ENCODE peak calls at places on chromosomes 2 and 18, in eight cellular contexts. Z is stomach, T is SK-N-SH, B is GM12891, M is GM12892, R is HCT116, J is breast epithelium, H is vagina. W is an unnamed sample.

GRCh38 chr2:168293766-168294165 is 46.4 kb upstream of the STK39 start:
- DNase-seq in Z (no peak), T (no peak), B (no peak), M (no peak), R (no peak), J (no peak), H (no peak), W (no peak)

GRCh38 chr2:19048593-19049264 is 309.7 kb downstream of the OSR1 start:
- DNase-seq in Z (peak; percentile 89), T (no peak), B (no peak), M (no peak), R (no peak), J (peak; percentile 55), H (no peak), W (no peak)

GRCh38 chr18:50507120-50507590 is 52.7 kb upstream of the MAPK4 start:
- DNase-seq in Z (peak; percentile 48), T (peak; percentile 61), B (no peak), M (no peak), R (no peak), J (no peak), H (no peak), W (no peak)

GRCh38 chr18:34838669-34839068 is 128.6 kb downstream of the DTNA start:
- DNase-seq in Z (no peak), T (no peak), B (no peak), M (no peak), R (no peak), J (no peak), H (no peak), W (no peak)

GRCh38 chr2:233817305-233817980 is 36.9 kb downstream of the HJURP start:
- DNase-seq in Z (peak; percentile 20), T (no peak), B (no peak), M (no peak), R (no peak), J (no peak), H (no peak), W (no peak)

GRCh38 chr2:187549951-187550555 is 4.2 kb downstream of the TFPI start:
- DNase-seq in Z (no peak), T (no peak), B (no peak), M (no peak), R (no peak), J (no peak), H (no peak), W (no peak)

GRCh38 chr18:44187090-44187489 is 493.6 kb upstream of the SETBP1 start:
- DNase-seq in Z (no peak), T (no peak), B (no peak), M (no peak), R (no peak), J (no peak), H (no peak), W (no peak)

GRCh38 chr2:162301151-162301804 is 17.2 kb downstream of the IFIH1 start:
- DNase-seq in Z (peak; percentile 59), T (peak; percentile 37), B (no peak), M (no peak), R (peak; percentile 41), J (peak; percentile 52), H (no peak), W (no peak)

GRCh38 chr2:102002229-102002628 is 10.5 kb downstream of the IL1R2 start:
- DNase-seq in Z (no peak), T (no peak), B (no peak), M (no peak), R (no peak), J (no peak), H (no peak), W (no peak)

GRCh38 chr2:21782866-21783265 is 659.1 kb downstream of the TDRD15 start:
- DNase-seq in Z (no peak), T (no peak), B (no peak), M (no peak), R (no peak), J (no peak), H (no peak), W (no peak)

GRCh38 chr2:16240459-16240858 is 300.1 kb downstream of the MYCN start:
- DNase-seq in Z (no peak), T (no peak), B (no peak), M (no peak), R (no peak), J (no peak), H (no peak), W (no peak)

GRCh38 chr2:239670463-239671120 is 269.8 kb upstream of the HDAC4 start:
- DNase-seq in Z (no peak), T (no peak), B (no peak), M (no peak), R (no peak), J (no peak), H (no peak), W (no peak)

GRCh38 chr18:58202406-58202730 is 158.3 kb downstream of the NEDD4L start:
- DNase-seq in Z (no peak), T (peak; percentile 68), B (no peak), M (no peak), R (no peak), J (peak; percentile 74), H (no peak), W (no peak)

GRCh38 chr2:1546023-1546591 is 132.8 kb downstream of the TPO start:
- DNase-seq in Z (no peak), T (peak; percentile 88), B (no peak), M (no peak), R (peak; percentile 23), J (no peak), H (no peak), W (no peak)

GRCh38 chr2:38173690-38174089 is 97.7 kb upstream of the CYP1B1 start:
- DNase-seq in Z (no peak), T (no peak), B (no peak), M (no peak), R (no peak), J (no peak), H (no peak), W (no peak)

GRCh38 chr2:71586471-71586870 is 133.1 kb downstream of the DYSF start:
- DNase-seq in Z (no peak), T (no peak), B (no peak), M (no peak), R (no peak), J (no peak), H (no peak), W (no peak)

GRCh38 chr2:98157557-98157956 is 70.6 kb downstream of the VWA3B start:
- DNase-seq in Z (no peak), T (no peak), B (no peak), M (no peak), R (no peak), J (no peak), H (no peak), W (no peak)

GRCh38 chr2:10494351-10495066 is 46.4 kb upstream of the ODC1 start:
- DNase-seq in Z (peak; percentile 23), T (no peak), B (no peak), M (no peak), R (no peak), J (peak; percentile 31), H (peak; percentile 62), W (no peak)

GRCh38 chr2:207449673-207450072 is 80.1 kb upstream of the CREB1 start:
- DNase-seq in Z (no peak), T (no peak), B (no peak), M (no peak), R (no peak), J (no peak), H (no peak), W (no peak)

GRCh38 chr2:20916604-20917286 is 93.8 kb upstream of the LDAH start:
- DNase-seq in Z (no peak), T (peak; percentile 50), B (no peak), M (no peak), R (no peak), J (no peak), H (peak; percentile 75), W (no peak)

GRCh38 chr2:57050007-57050406 is 866.2 kb downstream of the CCDC85A start:
- DNase-seq in Z (no peak), T (no peak), B (no peak), M (no peak), R (no peak), J (no peak), H (no peak), W (no peak)

GRCh38 chr2:57049273-57049672 is 865.5 kb downstream of the CCDC85A start:
- DNase-seq in Z (no peak), T (no peak), B (no peak), M (no peak), R (no peak), J (no peak), H (no peak), W (no peak)

GRCh38 chr2:57045236-57045635 is 861.4 kb downstream of the CCDC85A start:
- DNase-seq in Z (no peak), T (no peak), B (no peak), M (no peak), R (no peak), J (no peak), H (no peak), W (no peak)
- TF ChIP-seq POLR2AphosphoS5 in Z (no peak), T (no peak), B (no peak), M (no peak), R (no peak), J (no peak), H (no peak), W (no peak)

GRCh38 chr2:111168528-111168929 is 47.8 kb downstream of the BCL2L11 start:
- DNase-seq in Z (peak; percentile 67), T (no peak), B (peak; percentile 34), M (no peak), R (peak; percentile 48), J (no peak), H (no peak), W (peak; percentile 32)
- TF ChIP-seq POLR2AphosphoS5 in Z (peak; percentile 45), T (peak; percentile 13), B (no peak), M (no peak), R (peak; percentile 56), J (no peak), H (no peak), W (no peak)

DNA sequence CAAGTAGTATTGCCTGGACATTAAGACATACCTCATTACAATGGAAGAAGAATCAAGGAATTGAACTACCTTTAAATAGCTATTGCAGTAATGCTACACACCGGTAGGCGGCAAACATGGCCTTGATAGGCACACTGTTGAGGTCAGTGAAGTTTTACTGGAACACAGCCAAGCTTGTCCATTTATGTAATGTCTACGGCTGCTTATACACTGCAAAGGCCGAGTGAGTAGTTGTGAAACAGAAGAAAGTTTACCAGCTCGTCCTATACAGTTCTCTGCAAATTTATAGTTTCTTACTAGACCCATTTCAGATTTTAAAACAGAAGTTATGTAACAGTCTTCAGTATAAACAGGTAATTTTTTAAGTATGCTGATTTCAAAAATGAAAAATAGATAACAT is 38.8 kb downstream of the PPP4R1 start:
- DNase-seq in Z (peak; percentile 85), T (peak; percentile 42), B (no peak), M (peak; percentile 19), R (peak; percentile 89), J (peak; percentile 67), H (no peak), W (peak; percentile 54)
- TF ChIP-seq POLR2AphosphoS5 in Z (peak; percentile 92), T (no peak), B (no peak), M (no peak), R (peak; percentile 39), J (peak; percentile 55), H (peak; percentile 78), W (peak; percentile 28)

GRCh38 chr2:111185496-111186022 is 64.8 kb downstream of the BCL2L11 start:
- DNase-seq in Z (peak; percentile 82), T (no peak), B (no peak), M (no peak), R (no peak), J (no peak), H (peak; percentile 67), W (no peak)
- TF ChIP-seq POLR2AphosphoS5 in Z (peak; percentile 52), T (no peak), B (no peak), M (no peak), R (no peak), J (no peak), H (no peak), W (peak; percentile 60)